ENCODE peak calls at places on chromosomes 6 and 20, in four cellular contexts. X, Y, N and C are unnamed samples.

GRCh38 chr6:24721461-24722215 is 2.7 kb upstream of the C6orf62 start:
- DNase-seq in X (no peak), Y (no peak), N (no peak), C (no peak)

GRCh38 chr6:45951771-45952529 is 63.7 kb downstream of the CLIC5 start:
- DNase-seq in X (no peak), Y (no peak), N (no peak), C (no peak)

GRCh38 chr6:123745877-123746276 is 57.8 kb upstream of the NKAIN2 start:
- DNase-seq in X (no peak), Y (no peak), N (no peak), C (peak; percentile 27)

GRCh38 chr20:53547664-53548239 is 45.9 kb downstream of the ZNF217 start:
- DNase-seq in X (peak; percentile 42), Y (peak; percentile 63), N (peak; percentile 84), C (peak; percentile 45)

GRCh38 chr6:6847591-6847990 is 259.1 kb downstream of the LY86 start:
- DNase-seq in X (no peak), Y (no peak), N (no peak), C (no peak)

GRCh38 chr6:166785131-166785530 is 158.1 kb upstream of the RPS6KA2 start:
- DNase-seq in X (no peak), Y (no peak), N (no peak), C (no peak)

GRCh38 chr20:57785061-57785460 is 75.2 kb upstream of the PMEPA1 start:
- DNase-seq in X (no peak), Y (no peak), N (no peak), C (no peak)

GRCh38 chr20:6502219-6502618 is 265.3 kb upstream of the BMP2 start:
- DNase-seq in X (no peak), Y (peak; percentile 0), N (no peak), C (no peak)

GRCh38 chr6:56368484-56368883 is 121.1 kb upstream of the COL21A1 start:
- DNase-seq in X (no peak), Y (no peak), N (peak; percentile 34), C (no peak)

GRCh38 chr6:25435397-25435985 is 156.3 kb downstream of the CARMIL1 start:
- DNase-seq in X (no peak), Y (no peak), N (no peak), C (no peak)

GRCh38 chr6:26196846-26197683 is 109.8 kb downstream of the HFE start:
- DNase-seq in X (peak; percentile 75), Y (peak; percentile 93), N (peak; percentile 93), C (peak; percentile 80)

GRCh38 chr6:11428895-11429294 is 108.7 kb upstream of the TMEM170B start:
- DNase-seq in X (no peak), Y (no peak), N (peak; percentile 80), C (no peak)

GRCh38 chr6:4185846-4186245 is 50.5 kb upstream of the ECI2 start:
- DNase-seq in X (no peak), Y (no peak), N (no peak), C (no peak)

GRCh38 chr6:16511048-16511660 is 250.1 kb downstream of the ATXN1 start:
- DNase-seq in X (no peak), Y (peak; percentile 24), N (peak; percentile 44), C (peak; percentile 15)

GRCh38 chr6:56220078-56220477 is 27.3 kb downstream of the COL21A1 start:
- DNase-seq in X (no peak), Y (no peak), N (no peak), C (no peak)

GRCh38 chr20:23325107-23325506 is 25.5 kb upstream of the NXT1 start:
- DNase-seq in X (no peak), Y (no peak), N (no peak), C (no peak)

GRCh38 chr6:139871165-139871710 is 496.8 kb upstream of the CITED2 start:
- DNase-seq in X (no peak), Y (no peak), N (no peak), C (no peak)

GRCh38 chr6:143410859-143411270 is 39.6 kb downstream of the ADAT2 start:
- DNase-seq in X (no peak), Y (no peak), N (peak; percentile 95), C (no peak)

GRCh38 chr20:57287007-57287810 is 20.8 kb upstream of the BMP7 start:
- DNase-seq in X (no peak), Y (no peak), N (no peak), C (no peak)

GRCh38 chr6:10399451-10399850 is 15.4 kb downstream of the TFAP2A start:
- DNase-seq in X (no peak), Y (no peak), N (no peak), C (no peak)

GRCh38 chr6:53342210-53342609 is 6.5 kb downstream of the ELOVL5 start:
- DNase-seq in X (no peak), Y (no peak), N (no peak), C (no peak)

GRCh38 chr6:75351570-75351969 is 67.0 kb upstream of the TMEM30A start:
- DNase-seq in X (no peak), Y (no peak), N (no peak), C (no peak)

GRCh38 chr6:149821492-149821891 is 42.7 kb downstream of the LRP11 start:
- DNase-seq in X (no peak), Y (peak; percentile 33), N (no peak), C (no peak)

GRCh38 chr6:39942903-39943580 is 8.8 kb upstream of the MOCS1 start:
- DNase-seq in X (no peak), Y (no peak), N (no peak), C (no peak)

GRCh38 chr6:162377735-162378134 is 349.8 kb downstream of the PRKN start:
- DNase-seq in X (no peak), Y (no peak), N (no peak), C (no peak)

GRCh38 chr6:11826779-11827178 is 48.2 kb upstream of the ADTRP start:
- DNase-seq in X (no peak), Y (no peak), N (no peak), C (no peak)

GRCh38 chr6:138465007-138465645 is 34.2 kb downstream of the NHSL1 start:
- DNase-seq in X (peak; percentile 70), Y (no peak), N (peak; percentile 61), C (peak; percentile 84)

GRCh38 chr6:153170511-153170910 is 39.4 kb upstream of the RGS17 start:
- DNase-seq in X (peak; percentile 55), Y (no peak), N (no peak), C (no peak)

GRCh38 chr6:82006027-82006738 is 241.4 kb downstream of the IBTK start:
- DNase-seq in X (no peak), Y (peak; percentile 21), N (peak; percentile 57), C (no peak)

GRCh38 chr6:54285595-54285994 is 22.6 kb upstream of the TINAG start:
- DNase-seq in X (no peak), Y (no peak), N (no peak), C (no peak)

GRCh38 chr6:94511502-94512088 is 1065.7 kb upstream of the MANEA start:
- DNase-seq in X (no peak), Y (no peak), N (no peak), C (no peak)

GRCh38 chr20:7665311-7665863 is 274.9 kb downstream of the HAO1 start:
- DNase-seq in X (no peak), Y (no peak), N (no peak), C (no peak)

GRCh38 chr6:8219352-8219943 is 117.1 kb upstream of the EEF1E1 start:
- DNase-seq in X (peak; percentile 23), Y (peak; percentile 71), N (peak; percentile 53), C (peak; percentile 32)

GRCh38 chr6:150787429-150787828 is 78.1 kb upstream of the MTHFD1L start:
- DNase-seq in X (no peak), Y (no peak), N (no peak), C (no peak)

GRCh38 chr20:59778615-59779200 is 154.7 kb downstream of the SYCP2 start:
- DNase-seq in X (no peak), Y (no peak), N (no peak), C (no peak)

GRCh38 chr20:61597996-61598395 is 345.9 kb downstream of the CDH4 start:
- DNase-seq in X (no peak), Y (no peak), N (no peak), C (no peak)

GRCh38 chr20:61598586-61598985 is 346.5 kb downstream of the CDH4 start:
- DNase-seq in X (no peak), Y (no peak), N (no peak), C (no peak)

GRCh38 chr20:61594198-61594597 is 342.1 kb downstream of the CDH4 start:
- DNase-seq in X (no peak), Y (no peak), N (no peak), C (no peak)

GRCh38 chr20:61599061-61599930 is 347.2 kb downstream of the CDH4 start:
- DNase-seq in X (no peak), Y (peak; percentile 25), N (no peak), C (no peak)

DNA sequence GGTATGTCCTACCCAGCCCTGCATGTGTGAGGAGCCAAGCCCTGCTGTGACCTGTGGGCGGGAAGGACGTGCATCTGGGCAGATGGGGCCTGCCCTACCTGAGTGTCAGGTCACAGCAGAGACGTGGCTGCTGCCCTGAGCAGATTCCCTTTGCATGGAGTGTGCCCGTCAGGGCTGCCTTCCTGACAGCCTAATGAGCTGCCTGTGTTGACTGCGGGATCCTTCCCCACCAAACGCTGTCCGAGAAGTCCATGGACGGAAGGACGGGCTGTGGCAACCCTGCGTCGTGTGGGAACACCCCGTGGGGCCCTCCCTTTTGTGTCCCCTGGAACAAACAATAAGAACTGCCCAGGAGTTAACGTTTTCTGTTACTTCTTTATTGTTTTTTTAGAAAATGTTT is 343.2 kb downstream of the CDH4 start:
- DNase-seq in X (no peak), Y (no peak), N (no peak), C (no peak)
- H3K9me3 ChIP-seq in X (no peaks in the 10 kb centered on the region), Y (no peaks in the 10 kb centered on the region), N (peaks cover 29% of the 10 kb centered on the region), C (no peaks in the 10 kb centered on the region)

GRCh38 chr6:15504581-15505350 is 158.1 kb downstream of the DTNBP1 start:
- DNase-seq in X (no peak), Y (no peak), N (peak; percentile 94), C (no peak)
- TF ChIP-seq TCF7L2 in X (no peak), Y (no peak), N (no peak), C (no peak)

DNA sequence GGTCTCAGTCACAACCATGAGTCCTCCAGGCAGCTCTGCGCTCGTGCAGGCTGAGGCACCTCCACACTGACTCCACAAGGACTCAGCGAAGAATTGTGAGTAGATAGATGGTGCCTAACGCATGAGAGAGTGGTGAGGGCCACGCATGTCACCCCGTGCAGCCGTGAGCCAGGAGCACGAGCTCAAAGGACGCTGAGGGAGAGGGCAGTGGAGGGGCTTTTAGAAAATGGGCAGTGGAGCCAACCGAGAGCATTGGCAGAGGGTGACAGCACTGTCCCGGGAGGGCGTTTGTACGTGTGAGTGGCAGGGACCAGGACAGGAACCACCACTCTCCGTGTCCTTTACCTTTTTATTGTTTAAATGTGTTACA is 105.6 kb downstream of the PSMB1 start:
- DNase-seq in X (no peak), Y (no peak), N (no peak), C (no peak)
- H3K9me3 ChIP-seq in X (no peaks in the 10 kb centered on the region), Y (no peaks in the 10 kb centered on the region), N (no peaks in the 10 kb centered on the region), C (no peaks in the 10 kb centered on the region)

GRCh38 chr20:34710861-34711574 is 6.9 kb downstream of the TP53INP2 start:
- DNase-seq in X (no peak), Y (no peak), N (no peak), C (no peak)
- TF ChIP-seq TCF7L2 in X (no peak), Y (no peak), N (no peak), C (no peak)

GRCh38 chr20:52279667-52280180 is 88.1 kb upstream of the ZFP64 start:
- DNase-seq in X (no peak), Y (no peak), N (no peak), C (no peak)
- H3K9me3 ChIP-seq in X (no peaks in the 10 kb centered on the region), Y (no peaks in the 10 kb centered on the region), N (no peaks in the 10 kb centered on the region), C (no peaks in the 10 kb centered on the region)

DNA sequence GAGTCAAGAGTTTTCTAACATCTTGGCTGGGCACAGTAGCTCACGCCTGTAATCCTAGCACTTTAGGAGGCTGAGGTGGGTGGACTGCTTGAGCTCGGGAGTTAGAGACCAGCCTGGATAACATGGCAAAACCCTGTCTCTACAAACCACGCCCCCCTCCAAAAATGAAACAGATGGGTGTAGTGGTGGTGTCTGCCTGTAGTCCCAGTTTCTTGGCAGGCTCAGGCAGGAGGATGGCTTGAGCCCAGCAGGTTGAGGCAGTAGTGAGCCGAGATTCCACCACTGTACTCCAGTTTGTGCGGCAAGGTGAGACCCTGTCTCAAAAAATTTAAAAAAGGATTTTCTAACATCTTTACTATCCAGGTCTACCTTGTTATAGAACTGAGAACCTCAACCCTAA is 22.0 kb downstream of the FAM8A1 start:
- DNase-seq in X (no peak), Y (no peak), N (no peak), C (no peak)
- TF ChIP-seq TCF7L2 in X (no peak), Y (no peak), N (no peak), C (no peak)